ENCODE peak calls at places on chromosome 16, in five cellular contexts. G is K562, S is HepG2, U is SK-N-SH, Q is GM12878. N is an unnamed sample.

GRCh38 chr16:9807302-9807701 is 374.9 kb downstream of the GRIN2A start:
- DNase-seq in S (no peak), Q (no peak), G (no peak), U (no peak), N (no peak)

GRCh38 chr16:84514874-84515835 is 10.7 kb upstream of the MEAK7 start:
- DNase-seq in Q (peak; percentile 96), S (peak; percentile 85), U (no peak), G (no peak), N (no peak)

GRCh38 chr16:78494674-78495073 is 395.2 kb downstream of the WWOX start:
- DNase-seq in Q (no peak), U (no peak), S (no peak), G (no peak), N (no peak)

GRCh38 chr16:75206749-75207451 is at the start of gene CTRB2:
- DNase-seq in Q (no peak), S (no peak), G (no peak), U (no peak), N (no peak)

GRCh38 chr16:17369441-17369951 is 101.3 kb downstream of the XYLT1 start:
- DNase-seq in G (no peak), Q (peak; percentile 53), S (no peak), U (no peak), N (no peak)

GRCh38 chr16:12344577-12345343 is 368.2 kb downstream of the SNX29 start:
- DNase-seq in S (no peak), G (no peak), Q (no peak), U (no peak), N (no peak)

GRCh38 chr16:68698091-68698490 is 39.0 kb upstream of the CDH1 start:
- DNase-seq in U (no peak), S (no peak), G (no peak), Q (no peak), N (no peak)

GRCh38 chr16:27598226-27598625 is 48.3 kb downstream of the KATNIP start:
- DNase-seq in G (no peak), S (no peak), U (no peak), Q (no peak), N (no peak)

GRCh38 chr16:75483222-75483621 is 12.0 kb downstream of the CHST6 start:
- DNase-seq in Q (no peak), G (no peak), U (no peak), S (no peak), N (peak; percentile 97)

GRCh38 chr16:84196727-84197486 is 6.0 kb downstream of the ADAD2 start:
- DNase-seq in Q (no peak), U (no peak), S (no peak), G (no peak), N (no peak)

GRCh38 chr16:77295896-77296295 is 96.7 kb downstream of the SYCE1L start:
- DNase-seq in U (no peak), G (no peak), S (no peak), Q (no peak), N (no peak)

GRCh38 chr16:10946308-10946707 is 1.9 kb downstream of the CLEC16A start:
- DNase-seq in S (no peak), Q (no peak), U (no peak), G (no peak), N (no peak)

GRCh38 chr16:77974883-77975282 is 47.5 kb upstream of the CLEC3A start:
- DNase-seq in S (no peak), U (no peak), Q (no peak), G (no peak), N (no peak)

GRCh38 chr16:68072038-68072695 is 13.0 kb upstream of the NFATC3 start:
- DNase-seq in Q (no peak), G (peak; percentile 67), U (no peak), S (no peak), N (no peak)

DNA sequence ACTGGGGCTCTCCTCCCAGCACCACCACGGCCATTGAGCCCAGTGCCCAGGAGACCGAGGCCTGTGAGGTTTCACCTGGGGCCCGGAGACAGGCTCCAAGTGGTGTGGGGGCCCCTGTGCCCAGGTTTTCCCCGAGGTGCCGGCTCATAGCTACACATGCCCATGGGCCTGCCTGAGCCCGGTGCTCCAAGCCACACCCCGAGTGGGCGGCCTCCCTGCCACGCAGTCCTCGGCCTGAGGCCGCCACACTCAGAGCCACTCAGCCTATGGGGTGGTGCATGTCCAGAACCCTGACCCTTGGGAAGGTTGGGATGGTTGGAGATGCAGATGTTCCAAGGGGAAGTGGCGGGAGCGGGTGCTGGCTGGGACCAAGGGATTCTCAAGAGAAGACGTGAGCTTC is 24.1 kb downstream of the JPH3 start:
- DNase-seq in S (no peak), Q (no peak), U (no peak), G (no peak), N (no peak)
- H3K27me3 ChIP-seq in S (peaks cover 14% of the 10 kb centered on the region), Q (no peaks in the 10 kb centered on the region), U (no peaks in the 10 kb centered on the region), G (peaks cover 79% of the 10 kb centered on the region), N (peaks cover 15% of the 10 kb centered on the region)

DNA sequence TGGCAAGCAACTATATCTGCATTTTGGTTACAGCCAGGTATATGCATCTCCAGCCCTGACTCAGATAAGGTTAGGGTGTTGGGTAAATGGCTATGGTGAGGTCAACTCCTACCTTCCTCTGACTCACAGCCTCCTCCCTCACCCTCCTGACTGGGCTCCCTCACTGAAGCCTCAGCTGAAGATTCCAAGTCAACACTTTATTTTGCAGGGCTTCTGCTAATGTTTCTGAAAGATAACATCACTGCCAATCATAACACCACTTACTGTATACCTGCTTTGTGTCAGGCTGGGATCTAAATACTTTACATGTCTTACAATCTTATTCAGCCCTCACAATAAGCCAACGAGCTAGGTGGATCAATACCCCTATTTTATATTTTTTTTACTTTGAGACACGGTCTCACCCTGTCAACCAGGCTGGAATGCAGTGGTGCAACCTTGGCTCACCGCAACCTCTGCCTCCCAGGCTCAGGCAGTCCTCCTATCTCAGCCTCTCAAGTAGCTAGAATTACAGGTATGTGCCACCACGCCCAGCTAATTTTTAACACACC is 47.8 kb upstream of the GCSH start:
- DNase-seq in S (peak; percentile 31), U (no peak), G (no peak), Q (no peak), N (peak; percentile 84)
- TF ChIP-seq ZBTB33 in S (no peak), U (no peak), G (no peak), Q (no peak), N (no peak)

GRCh38 chr16:2786061-2786825 is 1.1 kb downstream of the PRSS33 start:
- DNase-seq in G (no peak), S (no peak), U (no peak), Q (no peak), N (no peak)

GRCh38 chr16:2786826-2787151 is 571 bp downstream of the PRSS33 start:
- DNase-seq in S (no peak), Q (no peak), G (no peak), U (no peak), N (no peak)

GRCh38 chr16:2785101-2785991 is 2.0 kb downstream of the PRSS33 start:
- DNase-seq in G (peak; percentile 47), U (peak; percentile 70), S (no peak), Q (no peak), N (no peak)

GRCh38 chr16:2787961-2788360 is 601 bp upstream of the PRSS33 start:
- DNase-seq in S (no peak), G (no peak), U (no peak), Q (no peak), N (no peak)

DNA sequence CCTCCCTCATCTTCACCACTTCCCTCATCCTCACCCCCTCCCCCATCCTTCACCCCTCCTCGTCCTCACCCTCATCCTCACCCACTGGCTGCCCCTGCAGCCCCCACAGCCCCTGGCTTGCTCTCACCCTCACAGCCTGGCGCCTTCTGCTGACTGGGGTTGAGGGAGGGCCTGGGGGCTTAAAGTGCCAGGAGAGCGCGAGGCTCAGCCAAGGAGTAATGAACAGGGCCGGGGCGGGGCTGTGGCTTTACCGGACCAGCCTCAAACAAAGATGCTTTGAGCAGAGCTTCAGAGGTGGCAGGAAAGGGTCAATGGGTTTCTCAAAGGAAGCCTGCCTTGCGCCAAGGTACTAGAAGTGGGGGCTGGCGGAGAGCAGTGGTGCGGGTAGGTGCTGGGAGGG is at the start of gene PRSS33:
- DNase-seq in G (no peak), S (no peak), Q (no peak), U (no peak), N (no peak)
- H3K27me3 ChIP-seq in G (peaks cover 34% of the 10 kb centered on the region), S (peaks cover 9% of the 10 kb centered on the region), Q (peaks cover 7% of the 10 kb centered on the region), U (peaks cover 7% of the 10 kb centered on the region), N (no peaks in the 10 kb centered on the region)

GRCh38 chr16:86771506-86772230 is 193.3 kb downstream of the FOXL1 start:
- DNase-seq in S (no peak), G (no peak), Q (no peak), U (no peak), N (no peak)
- TF ChIP-seq ZBTB33 in S (no peak), G (no peak), Q (no peak), U (no peak), N (no peak)

DNA sequence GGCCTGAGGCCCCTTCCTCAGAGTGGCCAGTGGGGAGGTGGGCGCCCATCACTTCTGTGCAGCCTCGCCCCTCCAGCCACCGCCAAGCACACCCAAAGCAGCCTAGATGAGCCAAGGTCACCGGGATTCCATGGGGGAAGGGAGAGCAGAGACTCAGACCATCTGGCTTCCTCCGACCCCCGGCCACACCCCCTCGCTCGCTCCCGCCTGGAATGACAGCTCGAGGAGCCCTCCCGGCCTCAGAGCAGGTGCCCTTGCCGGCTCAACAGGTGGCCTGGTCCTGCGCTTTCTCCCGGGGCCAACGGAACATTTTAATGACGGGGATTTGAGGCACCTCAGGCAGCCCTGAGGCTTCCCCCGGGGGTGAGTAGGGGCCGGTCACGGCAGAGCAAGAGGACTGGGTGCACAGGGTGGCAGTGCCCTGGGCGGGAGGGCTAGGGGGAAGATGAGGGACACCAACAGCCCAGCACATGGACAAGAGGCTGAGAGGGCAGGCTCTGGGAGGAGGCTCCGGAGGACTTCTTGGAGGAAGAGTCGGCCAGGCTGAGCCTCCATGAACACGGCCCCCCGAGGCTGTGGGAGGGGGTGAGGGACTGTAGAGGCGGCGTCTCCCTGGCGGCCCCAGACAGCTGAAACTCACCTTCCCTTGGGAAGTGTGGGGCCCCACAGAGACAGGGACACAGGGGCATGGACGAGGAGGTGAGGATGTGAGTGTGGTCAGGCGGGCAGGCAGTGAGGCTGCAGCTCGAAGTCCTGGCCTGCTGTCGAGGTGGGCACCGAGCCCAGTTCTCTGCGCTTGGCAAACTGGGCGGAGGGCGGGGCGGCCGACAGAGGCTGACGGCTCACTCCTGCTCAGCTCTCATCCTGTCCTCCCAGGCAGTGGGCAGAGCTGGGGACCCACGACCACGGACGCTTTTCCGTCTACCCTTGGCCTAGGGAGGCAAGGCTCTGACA is 12.5 kb upstream of the C1QTNF8 start:
- DNase-seq in S (no peak), Q (no peak), U (no peak), G (no peak), N (no peak)
- H3K27me3 ChIP-seq in S (peaks cover 29% of the 10 kb centered on the region), Q (no peaks in the 10 kb centered on the region), U (peaks cover 92% of the 10 kb centered on the region), G (peaks cover 78% of the 10 kb centered on the region), N (no peaks in the 10 kb centered on the region)

DNA sequence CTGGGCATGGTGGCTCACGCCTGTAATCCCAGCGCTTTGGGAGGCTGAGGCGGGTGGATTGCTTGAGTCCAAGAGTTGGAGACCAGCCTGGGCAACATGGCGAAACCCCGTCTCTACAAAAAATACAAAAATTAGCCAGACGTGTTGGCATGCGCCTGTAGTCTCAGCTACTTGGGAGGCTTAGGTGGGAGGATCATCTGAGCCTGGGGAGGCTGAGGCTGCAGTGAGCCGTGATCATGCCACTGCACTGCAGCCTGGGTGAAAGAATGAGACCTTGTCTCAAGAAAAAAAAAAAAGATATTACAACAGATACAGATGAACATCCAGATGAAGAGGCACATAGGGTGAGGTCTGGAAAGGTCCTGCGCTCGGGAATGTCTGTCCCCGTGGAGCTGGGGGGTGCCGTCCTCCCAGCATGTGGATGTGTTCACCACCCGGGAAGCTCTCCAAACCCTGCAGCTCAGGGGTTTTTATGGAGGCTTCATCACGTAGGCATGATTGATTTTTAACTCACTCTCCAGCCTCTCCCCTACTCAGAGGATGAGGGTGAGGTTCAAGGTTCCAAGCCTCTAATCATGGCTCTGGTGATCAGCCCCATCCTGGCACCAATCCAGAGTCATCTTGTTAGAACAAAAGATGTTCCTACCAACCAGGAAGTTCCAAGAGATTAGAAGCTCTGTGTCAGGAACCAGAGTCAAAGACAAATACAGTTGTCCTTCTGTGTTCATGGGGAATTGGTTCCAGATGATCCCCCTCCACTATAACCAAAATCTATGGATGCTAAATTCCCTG is 85.0 kb upstream of the DNAJA2 start:
- DNase-seq in Q (no peak), G (no peak), U (no peak), S (peak; percentile 94), N (no peak)
- TF ChIP-seq ZBTB33 in Q (no peak), G (no peak), U (no peak), S (peak; percentile 37), N (no peak)